ENCODE peak calls at places on chromosomes 13 and 19, in nine cellular contexts. Q is IMR-90, U is fibroblast of lung, W is adipocyte, F is HepG2, K is SK-N-SH, I is colonic mucosa, T is mammary epithelial cell, L is PC-3. E is an unnamed sample.

GRCh38 chr13:72970956-72971355 is 87.8 kb upstream of the KLF5 start:
- DNase-seq in Q (peak; percentile 57), U (peak; percentile 4), W (peak; percentile 67), F (no peak), K (no peak), I (no peak), T (peak; percentile 14), L (peak; percentile 28), E (no peak)

GRCh38 chr19:4971424-4971793 is 2.5 kb downstream of the KDM4B start:
- DNase-seq in Q (no peak), U (no peak), W (peak; percentile 43), F (peak; percentile 59), K (peak; percentile 61), I (peak; percentile 76), T (peak; percentile 56), L (peak; percentile 60), E (peak; percentile 89)

GRCh38 chr13:73230714-73231113 is 171.9 kb downstream of the KLF5 start:
- DNase-seq in Q (no peak), U (no peak), W (no peak), F (no peak), K (no peak), I (no peak), T (peak; percentile 78), L (no peak), E (no peak)

GRCh38 chr13:110726726-110727125 is 13.2 kb downstream of the ING1 start:
- DNase-seq in Q (no peak), U (no peak), W (no peak), F (no peak), K (no peak), I (no peak), T (no peak), L (no peak), E (no peak)

GRCh38 chr19:4297901-4298771 is 4.1 kb downstream of the TMIGD2 start:
- DNase-seq in Q (no peak), U (no peak), W (no peak), F (peak; percentile 35), K (no peak), I (no peak), T (no peak), L (no peak), E (peak; percentile 72)

GRCh38 chr13:27405521-27406134 is 18.8 kb upstream of the GTF3A start:
- DNase-seq in Q (no peak), U (no peak), W (no peak), F (no peak), K (no peak), I (no peak), T (no peak), L (peak; percentile 26), E (no peak)

GRCh38 chr13:47904239-47904638 is 96.8 kb downstream of the SUCLA2 start:
- DNase-seq in Q (no peak), U (no peak), W (no peak), F (no peak), K (no peak), I (no peak), T (no peak), L (peak; percentile 13), E (no peak)

GRCh38 chr19:35557539-35558399 is 5.7 kb downstream of the ATP4A start:
- DNase-seq in Q (peak; percentile 33), U (peak; percentile 48), W (peak; percentile 50), F (no peak), K (peak; percentile 96), I (peak; percentile 75), T (peak; percentile 52), L (no peak), E (peak; percentile 100)

GRCh38 chr19:48308695-48309586 is 16.4 kb upstream of the EMP3 start:
- DNase-seq in Q (no peak), U (no peak), W (no peak), F (peak; percentile 71), K (no peak), I (no peak), T (no peak), L (no peak), E (peak; percentile 84)

GRCh38 chr19:50277966-50278580 is 51.1 kb downstream of the KCNC3 start:
- DNase-seq in Q (no peak), U (no peak), W (no peak), F (no peak), K (no peak), I (no peak), T (no peak), L (no peak), E (no peak)

GRCh38 chr13:64688893-64689677 is 2541.1 kb downstream of the PCDH9 start:
- DNase-seq in Q (peak; percentile 81), U (peak; percentile 36), W (peak; percentile 47), F (no peak), K (no peak), I (no peak), T (peak; percentile 64), L (peak; percentile 77), E (no peak)

GRCh38 chr13:36601186-36601585 is 72.6 kb upstream of the SERTM1 start:
- DNase-seq in Q (no peak), U (no peak), W (no peak), F (no peak), K (no peak), I (no peak), T (peak; percentile 11), L (no peak), E (no peak)

GRCh38 chr13:108270442-108270841 is 924 bp downstream of the TNFSF13B start:
- DNase-seq in Q (no peak), U (no peak), W (no peak), F (no peak), K (peak; percentile 37), I (no peak), T (no peak), L (no peak), E (no peak)

GRCh38 chr13:75635621-75636338 is at the start of gene LMO7:
- DNase-seq in Q (peak; percentile 52), U (no peak), W (peak; percentile 85), F (peak; percentile 48), K (peak; percentile 90), I (peak; percentile 65), T (peak; percentile 27), L (peak; percentile 46), E (peak; percentile 91)

GRCh38 chr13:30776661-30777060 is 41.3 kb downstream of the ALOX5AP start:
- DNase-seq in Q (no peak), U (no peak), W (no peak), F (no peak), K (no peak), I (no peak), T (no peak), L (no peak), E (no peak)

GRCh38 chr13:113802761-113803160 is 43.7 kb downstream of the TMEM255B start:
- DNase-seq in Q (no peak), U (no peak), W (no peak), F (no peak), K (no peak), I (no peak), T (no peak), L (no peak), E (no peak)

GRCh38 chr13:113800576-113800926 is 41.5 kb downstream of the TMEM255B start:
- DNase-seq in Q (no peak), U (no peak), W (no peak), F (no peak), K (no peak), I (no peak), T (no peak), L (no peak), E (no peak)

GRCh38 chr13:113803409-113804016 is 44.5 kb downstream of the TMEM255B start:
- DNase-seq in Q (no peak), U (no peak), W (no peak), F (no peak), K (no peak), I (no peak), T (no peak), L (no peak), E (no peak)

GRCh38 chr13:113802090-113802531 is 43.1 kb downstream of the TMEM255B start:
- DNase-seq in Q (peak; percentile 72), U (peak; percentile 83), W (peak; percentile 78), F (peak; percentile 13), K (peak; percentile 97), I (peak; percentile 34), T (peak; percentile 52), L (no peak), E (peak; percentile 88)

DNA sequence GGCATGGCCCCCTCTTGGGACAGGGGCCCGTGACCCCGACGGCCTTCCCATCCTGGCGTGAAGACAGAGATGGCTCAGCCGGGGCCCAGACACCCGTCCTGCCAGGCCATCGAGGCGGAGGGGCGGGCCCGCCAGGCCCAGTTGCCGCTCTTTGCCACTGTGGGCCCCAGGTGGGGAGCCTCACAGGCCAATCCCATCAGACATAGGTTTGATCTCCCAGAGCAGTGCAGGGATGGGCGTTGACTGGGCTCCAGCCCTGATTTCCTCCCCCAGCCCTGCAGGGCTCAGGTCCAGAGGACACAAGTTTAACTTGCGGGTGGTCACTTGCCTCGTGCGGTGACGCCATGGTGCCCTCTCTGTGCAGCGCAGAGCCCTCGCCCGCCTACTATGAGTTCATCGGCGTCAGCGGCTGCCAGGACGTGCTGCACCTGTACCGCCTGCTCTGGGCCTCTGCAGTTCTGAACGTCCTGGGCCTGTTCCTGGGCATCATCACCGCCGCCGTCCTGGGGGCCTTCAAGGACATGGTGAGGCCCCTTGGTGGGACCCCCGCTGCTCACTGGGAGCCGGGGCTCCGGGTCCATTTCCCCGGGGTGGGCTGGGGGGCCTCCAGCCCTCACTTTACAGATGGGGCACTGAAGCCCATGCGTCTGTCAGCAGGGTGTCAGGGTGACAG is 42.4 kb downstream of the TMEM255B start:
- DNase-seq in Q (no peak), U (no peak), W (no peak), F (no peak), K (no peak), I (no peak), T (no peak), L (no peak), E (no peak)
- H3K9ac ChIP-seq in Q (peak overlapping the region; percentile 53), U (no peak overlapping the region), W (peak overlapping the region; percentile 58), F (no peak overlapping the region), K (no peak overlapping the region), I (no peak overlapping the region), T (no peak overlapping the region), L (no peak overlapping the region), E (no peak overlapping the region)

DNA sequence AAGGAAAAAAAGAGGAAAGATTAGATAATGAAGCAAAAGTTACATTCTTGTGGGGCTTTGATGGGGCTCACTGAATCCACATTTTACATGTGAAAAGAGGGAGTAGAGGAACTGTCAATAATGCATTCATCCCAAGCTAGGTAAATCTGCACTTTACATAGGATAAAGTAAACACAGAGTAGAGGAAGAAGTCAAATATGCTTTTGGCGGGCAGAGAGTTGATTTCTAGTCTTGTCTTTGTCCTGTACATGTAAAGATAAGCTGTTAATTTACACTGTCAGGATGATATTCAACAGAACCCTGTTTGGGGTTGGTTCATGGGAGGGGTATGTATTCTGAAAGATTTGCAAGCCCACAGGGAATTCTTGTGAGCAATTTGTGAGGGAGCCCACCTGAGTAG is 18.0 kb upstream of the TNFRSF19 start:
- DNase-seq in Q (no peak), U (no peak), W (no peak), F (peak; percentile 78), K (no peak), I (no peak), T (no peak), L (no peak), E (no peak)
- H3K4me1 ChIP-seq in Q (peaks cover 4% of the 10 kb centered on the region), U (no peaks in the 10 kb centered on the region), W (peaks cover 3% of the 10 kb centered on the region), F (peaks cover 64% of the 10 kb centered on the region), K (no peaks in the 10 kb centered on the region), I (no peaks in the 10 kb centered on the region), T (peaks cover 10% of the 10 kb centered on the region), L (peaks cover 14% of the 10 kb centered on the region), E (peaks cover 6% of the 10 kb centered on the region)

GRCh38 chr19:41445575-41445974 is 2.6 kb downstream of the ERICH4 start:
- DNase-seq in Q (no peak), U (no peak), W (no peak), F (no peak), K (no peak), I (no peak), T (no peak), L (no peak), E (no peak)
- H3K27me3 ChIP-seq in Q (peaks cover 3% of the 10 kb centered on the region), U (peaks cover 7% of the 10 kb centered on the region), W (peaks cover 43% of the 10 kb centered on the region), F (peaks cover 4% of the 10 kb centered on the region), K (peaks cover 66% of the 10 kb centered on the region), I (no peaks in the 10 kb centered on the region), T (no peaks in the 10 kb centered on the region), L (no peaks in the 10 kb centered on the region), E (peaks cover 33% of the 10 kb centered on the region)

GRCh38 chr13:49319555-49320350 is 72.0 kb downstream of the CDADC1 start:
- DNase-seq in Q (peak; percentile 74), U (peak; percentile 68), W (peak; percentile 82), F (no peak), K (no peak), I (no peak), T (no peak), L (no peak), E (no peak)
- H3K9ac ChIP-seq in Q (no peak overlapping the region), U (no peak overlapping the region), W (peak overlapping the region; percentile 5), F (no peak overlapping the region), K (no peak overlapping the region), I (no peak overlapping the region), T (no peak overlapping the region), L (no peak overlapping the region), E (no peak overlapping the region)

E was measured in endodermal cell.